ENCODE peak calls at places on chromosomes 13 and 19, in nine cellular contexts. K is thoracic aorta; H is activated naive CD4-positive, alpha-beta T cell treated with anti-CD3 and anti-CD28 coated beads, Interleukin-2, amount 50 U/mL, for 72 hours; N is CD4-positive, alpha-beta memory T cell; U is NCI-H2107; G is hypothalamus; Z is LHCN-M2; I is heart left ventricle; X is ELF-1. V is an unnamed sample.
A peak's percentile ranks its signal among the peaks of the same experiment; 100 is the strongest.

GRCh38 chr19:33956941-33957340 is 160.3 kb downstream of the KCTD15 start:
- DNase-seq in U (no peak), K (no peak), N (no peak), H (no peak), Z (no peak), X (no peak), I (no peak), G (no peak), V (no peak)

GRCh38 chr13:23856008-23856750 is 33.0 kb downstream of the MIPEP start:
- DNase-seq in N (no peak), H (no peak), G (no peak), I (no peak), Z (no peak), U (no peak), K (no peak), X (no peak), V (no peak)

GRCh38 chr19:53868091-53868891 is 608 bp downstream of the MYADM start:
- DNase-seq in X (peak; percentile 78), Z (peak; percentile 38), H (peak; percentile 58), I (peak; percentile 64), G (peak; percentile 58), N (peak; percentile 53), K (no peak), U (no peak), V (no peak)

GRCh38 chr19:48852292-48852691 is 16.0 kb upstream of the HSD17B14 start:
- DNase-seq in G (no peak), U (no peak), N (no peak), X (no peak), H (no peak), I (no peak), Z (no peak), K (no peak), V (no peak)

GRCh38 chr19:42420055-42420544 is 7.1 kb downstream of the LIPE start:
- DNase-seq in I (no peak), K (no peak), G (no peak), H (no peak), X (peak; percentile 77), U (no peak), Z (peak; percentile 49), N (peak; percentile 77), V (peak; percentile 68)

GRCh38 chr19:11798391-11799296 is at the start of gene ZNF491:
- DNase-seq in X (peak; percentile 96), N (peak; percentile 76), K (peak; percentile 66), U (peak; percentile 69), G (peak; percentile 93), Z (peak; percentile 71), I (peak; percentile 93), H (peak; percentile 87), V (peak; percentile 82)

GRCh38 chr19:27746691-27747380 is 1466.1 kb downstream of the UQCRFS1 start:
- DNase-seq in X (peak; percentile 79), I (peak; percentile 36), U (no peak), G (peak; percentile 38), K (no peak), N (no peak), Z (peak; percentile 6), H (no peak), V (no peak)

GRCh38 chr13:25943666-25944065 is 108.2 kb downstream of the SHISA2 start:
- DNase-seq in U (no peak), Z (peak; percentile 66), G (no peak), X (no peak), H (no peak), K (no peak), N (no peak), I (no peak), V (no peak)

GRCh38 chr19:45676851-45677263 is 8.8 kb downstream of the GIPR start:
- DNase-seq in N (peak; percentile 42), H (no peak), X (peak; percentile 56), Z (no peak), K (no peak), G (no peak), I (no peak), U (no peak), V (peak; percentile 73)

GRCh38 chr13:44605275-44605674 is 29.1 kb upstream of the TSC22D1 start:
- DNase-seq in X (no peak), G (no peak), K (no peak), N (no peak), H (no peak), U (no peak), I (no peak), Z (no peak), V (no peak)

GRCh38 chr13:94419304-94419943 is 60.1 kb downstream of the DCT start:
- DNase-seq in N (no peak), I (no peak), G (no peak), Z (peak; percentile 46), U (no peak), K (no peak), H (no peak), X (no peak), V (peak; percentile 15)

V was measured in activated T-cell treated with anti-CD3 and anti-CD28 coated beads for 4 hours.